ENCODE peak calls at places on chromosome 6, in five cellular contexts. N is HEK293T, B is NT2/D1, U is HepG2, C is H1. Q is an unnamed sample.

GRCh38 chr6:139474145-139475108 is 100.0 kb upstream of the CITED2 start:
- DNase-seq in N (peak; percentile 29), B (peak; percentile 16), U (no peak), C (no peak), Q (no peak)

GRCh38 chr6:37310980-37311379 is 42.8 kb upstream of the RNF8 start:
- DNase-seq in N (no peak), B (no peak), U (no peak), C (no peak), Q (no peak)

GRCh38 chr6:85126448-85127178 is 323.3 kb upstream of the NT5E start:
- DNase-seq in N (peak; percentile 78), B (peak; percentile 42), U (peak; percentile 52), C (peak; percentile 82), Q (no peak)

GRCh38 chr6:170371588-170371987 is 65.0 kb downstream of the FAM120B start:
- DNase-seq in N (no peak), B (no peak), U (no peak), C (no peak), Q (no peak)

GRCh38 chr6:52161689-52162438 is 24.3 kb upstream of the IL17A start:
- DNase-seq in N (no peak), B (no peak), U (no peak), C (no peak), Q (no peak)

GRCh38 chr6:56335733-56336132 is 88.4 kb upstream of the COL21A1 start:
- DNase-seq in N (no peak), B (no peak), U (no peak), C (no peak), Q (no peak)

GRCh38 chr6:22024004-22024403 is 272.8 kb downstream of the PRL start:
- DNase-seq in N (no peak), B (no peak), U (no peak), C (no peak), Q (no peak)

GRCh38 chr6:36280467-36280866 is 10.6 kb downstream of the PNPLA1 start:
- DNase-seq in N (no peak), B (no peak), U (no peak), C (no peak), Q (no peak)

GRCh38 chr6:101397199-101397598 is 3.7 kb downstream of the GRIK2 start:
- DNase-seq in N (no peak), B (no peak), U (peak; percentile 5), C (no peak), Q (no peak)

GRCh38 chr6:132298344-132298949 is 102.8 kb downstream of the MOXD1 start:
- DNase-seq in N (peak; percentile 42), B (peak; percentile 36), U (peak; percentile 58), C (peak; percentile 53), Q (no peak)

GRCh38 chr6:138545621-138545980 is 46.3 kb upstream of the NHSL1 start:
- DNase-seq in N (peak; percentile 36), B (peak; percentile 16), U (no peak), C (peak; percentile 67), Q (no peak)

GRCh38 chr6:33621396-33622388 is 570 bp downstream of the ITPR3 start:
- DNase-seq in N (no peak), B (no peak), U (no peak), C (peak; percentile 81), Q (no peak)

GRCh38 chr6:14792118-14792955 is 453.5 kb upstream of the JARID2 start:
- DNase-seq in N (peak; percentile 23), B (no peak), U (no peak), C (no peak), Q (no peak)

GRCh38 chr6:85008311-85009015 is 244.1 kb upstream of the TBX18 start:
- DNase-seq in N (no peak), B (no peak), U (no peak), C (no peak), Q (no peak)

GRCh38 chr6:148559848-148560433 is 186.9 kb upstream of the UST start:
- DNase-seq in N (peak; percentile 93), B (peak; percentile 20), U (peak; percentile 39), C (peak; percentile 94), Q (no peak)

GRCh38 chr6:158417760-158418098 is 105.5 kb downstream of the TULP4 start:
- DNase-seq in N (no peak), B (no peak), U (no peak), C (no peak), Q (no peak)

GRCh38 chr6:107578642-107579332 is 88.9 kb downstream of the SOBP start:
- DNase-seq in N (no peak), B (no peak), U (no peak), C (peak; percentile 57), Q (no peak)

GRCh38 chr6:143427109-143427817 is 23.2 kb downstream of the ADAT2 start:
- DNase-seq in N (peak; percentile 84), B (peak; percentile 54), U (peak; percentile 69), C (peak; percentile 79), Q (no peak)

GRCh38 chr6:111743859-111744692 is 129.2 kb downstream of the FYN start:
- DNase-seq in N (no peak), B (no peak), U (no peak), C (peak; percentile 17), Q (no peak)

GRCh38 chr6:125020385-125020784 is 58.1 kb downstream of the RNF217 start:
- DNase-seq in N (no peak), B (no peak), U (no peak), C (no peak), Q (no peak)

DNA sequence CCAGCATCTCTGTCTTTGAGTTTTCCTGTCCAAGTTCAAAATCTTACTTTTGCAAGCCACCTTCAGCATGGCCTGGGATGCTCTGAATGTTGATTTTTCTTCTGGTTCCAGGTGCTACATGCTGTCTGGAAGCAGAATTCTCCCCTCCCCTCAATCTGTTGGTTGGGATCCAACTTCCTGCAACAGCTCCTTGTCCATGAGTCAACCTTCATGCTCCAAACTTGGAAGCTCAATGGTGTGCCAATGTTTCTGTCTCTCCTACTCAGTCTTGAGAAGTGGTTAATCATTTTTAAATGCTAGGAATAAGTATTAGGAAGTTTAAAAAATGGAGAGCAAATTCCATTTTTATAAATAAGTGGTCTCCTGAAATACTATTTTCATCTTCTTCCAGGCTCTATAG is 33.2 kb upstream of the PLEKHG1 start:
- DNase-seq in N (no peak), B (no peak), U (no peak), C (no peak), Q (no peak)
- TF ChIP-seq SUZ12 in N (no peak), B (no peak), U (no peak), C (no peak), Q (no peak)

DNA sequence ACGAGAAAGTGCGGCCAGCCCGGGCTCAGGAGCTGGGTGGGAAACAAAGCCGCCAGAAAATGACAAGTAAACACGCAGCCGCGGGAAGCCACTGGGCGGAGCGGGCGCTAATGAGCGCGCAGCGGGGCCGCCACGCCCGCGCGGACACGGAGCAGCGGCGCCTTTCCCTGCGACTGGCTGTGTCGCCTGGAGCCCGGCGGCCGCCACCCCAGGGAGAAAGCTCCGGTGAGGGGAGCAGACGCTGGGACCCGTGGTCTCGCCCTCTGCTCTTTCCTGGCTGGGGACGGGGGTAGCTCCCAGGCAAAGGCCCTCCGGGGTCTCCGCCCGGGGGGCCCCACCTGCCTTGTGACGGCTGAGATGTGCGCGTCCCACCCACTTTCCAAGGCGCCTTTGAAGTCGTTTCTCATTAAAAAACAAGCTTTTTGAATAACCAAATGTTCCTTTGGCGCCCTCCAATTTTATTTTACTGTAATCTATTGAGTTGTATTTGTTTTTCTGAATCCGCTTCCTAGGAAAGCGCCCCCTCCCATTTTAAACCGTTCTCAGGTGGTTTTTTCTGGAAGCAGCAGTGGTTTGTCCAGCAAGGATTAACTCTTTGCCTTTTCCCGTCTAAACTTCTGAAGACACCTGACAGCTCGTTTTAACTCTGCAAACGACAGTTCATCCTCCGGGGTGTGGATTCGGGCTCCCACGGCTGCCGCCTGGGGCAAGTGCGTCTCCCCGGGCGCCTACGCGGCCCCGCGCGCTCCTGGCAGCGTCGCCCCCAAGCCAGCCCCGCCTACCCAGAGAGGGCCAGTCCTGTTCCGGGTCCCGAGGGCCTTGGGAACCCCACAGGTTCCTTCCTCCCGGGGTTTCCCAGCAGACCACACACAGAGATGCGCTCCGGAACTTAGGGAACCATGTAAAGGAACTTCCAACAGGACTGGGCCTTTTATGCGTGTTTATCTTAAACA is 54.6 kb downstream of the PRR18 start:
- DNase-seq in N (no peak), B (no peak), U (no peak), C (no peak), Q (no peak)
- TF ChIP-seq SUZ12 in N (no peak), B (no peak), U (no peak), C (peak; percentile 72), Q (peak; percentile 84)

DNA sequence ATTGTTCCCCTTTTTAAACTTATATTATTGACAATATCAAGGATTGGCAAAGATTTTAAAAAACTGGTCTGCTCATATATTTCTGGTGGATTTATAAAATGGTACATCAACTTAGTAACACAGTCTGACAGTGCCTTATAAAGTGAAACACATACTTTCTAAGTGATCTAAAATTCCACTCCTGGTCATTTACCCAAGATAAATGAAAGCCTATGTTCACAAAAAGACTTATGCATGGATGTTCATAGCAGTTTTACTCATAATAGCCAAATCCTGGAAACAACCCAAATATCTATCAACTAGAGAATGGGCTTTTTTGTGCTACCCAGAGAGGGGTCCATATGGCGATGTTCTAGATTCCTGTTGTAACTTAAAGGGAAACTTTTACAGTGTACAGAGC is 222.4 kb upstream of the FAM83B start:
- DNase-seq in N (no peak), B (no peak), U (no peak), C (no peak), Q (no peak)
- TF ChIP-seq SUZ12 in N (no peak), B (no peak), U (no peak), C (no peak), Q (no peak)

GRCh38 chr6:7156666-7157278 is 49.0 kb downstream of the RREB1 start:
- DNase-seq in N (no peak), B (no peak), U (no peak), C (no peak), Q (no peak)

GRCh38 chr6:7153807-7154206 is 46.0 kb downstream of the RREB1 start:
- DNase-seq in N (no peak), B (no peak), U (no peak), C (peak; percentile 44), Q (no peak)

GRCh38 chr6:7157752-7158616 is 50.2 kb downstream of the RREB1 start:
- DNase-seq in N (no peak), B (no peak), U (no peak), C (no peak), Q (no peak)

GRCh38 chr6:7154341-7155139 is 46.8 kb downstream of the RREB1 start:
- DNase-seq in N (no peak), B (no peak), U (no peak), C (peak; percentile 35), Q (peak; percentile 80)

DNA sequence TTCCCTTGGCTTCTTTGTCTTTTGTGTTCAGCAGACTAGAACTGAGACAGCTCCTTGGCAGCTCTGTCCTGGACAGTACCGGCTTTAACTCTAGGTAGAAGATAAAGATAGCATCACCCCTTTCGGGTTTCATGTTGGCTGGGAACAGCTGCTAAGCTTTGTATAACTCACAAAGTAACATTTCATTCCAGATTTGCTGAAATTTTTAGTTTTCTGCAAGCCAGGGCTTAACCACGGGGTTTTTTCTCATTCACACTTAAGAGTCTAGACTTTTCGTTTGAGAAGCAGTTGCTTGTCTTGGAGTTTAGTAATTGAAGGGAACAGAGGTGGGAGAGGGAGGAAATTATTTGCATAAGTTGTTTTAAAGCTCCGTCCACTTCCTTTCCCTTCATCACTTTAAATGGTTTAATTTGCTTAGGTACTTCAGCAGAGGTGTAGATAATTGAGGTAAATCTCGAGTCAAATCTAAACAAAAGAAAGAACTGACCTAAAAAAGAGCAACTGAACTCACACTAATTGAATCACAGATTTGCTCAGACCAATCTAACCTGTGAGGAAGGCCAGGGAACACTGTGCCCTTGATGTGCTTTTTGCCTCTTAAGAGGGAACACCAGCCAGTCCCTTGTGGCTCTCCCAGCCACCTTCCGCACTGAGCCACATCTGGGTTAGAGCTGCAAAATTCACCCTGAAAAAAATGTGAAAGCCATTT is 48.3 kb downstream of the RREB1 start:
- DNase-seq in N (no peak), B (no peak), U (no peak), C (no peak), Q (peak; percentile 86)
- TF ChIP-seq SUZ12 in N (no peak), B (no peak), U (no peak), C (no peak), Q (no peak)